ENCODE peak calls at places on chromosomes 5 and 9, in seven cellular contexts. P, H, J, Q, L, Y and I are unnamed samples.

GRCh38 chr5:172641359-172642045 is 439 bp downstream of the NEURL1B start:
- DNase-seq in P (peak), H (no peak), J (no peak), Q (no peak), L (peak), Y (no peak), I (no peak)

GRCh38 chr5:122099060-122099790 is 21.2 kb upstream of the LOX start:
- DNase-seq in P (no peak), H (peak), J (peak), Q (peak), L (no peak), Y (no peak), I (peak)

GRCh38 chr9:70403618-70404025 is 10.8 kb downstream of the KLF9 start:
- DNase-seq in P (no peak), H (no peak), J (no peak), Q (peak), L (no peak), Y (no peak), I (no peak)

GRCh38 chr5:172723508-172723907 is 47.5 kb downstream of the DUSP1 start:
- DNase-seq in P (no peak), H (no peak), J (no peak), Q (no peak), L (no peak), Y (no peak), I (no peak)

GRCh38 chr9:72292184-72292787 is 72.7 kb downstream of the ZFAND5 start:
- DNase-seq in P (no peak), H (no peak), J (peak), Q (peak), L (no peak), Y (no peak), I (no peak)

GRCh38 chr5:59079622-59080620 is 497.0 kb downstream of the RAB3C start:
- DNase-seq in P (no peak), H (no peak), J (peak), Q (peak), L (no peak), Y (no peak), I (peak)

GRCh38 chr5:172636279-172637050 is 4.6 kb upstream of the NEURL1B start:
- DNase-seq in P (peak), H (no peak), J (no peak), Q (no peak), L (no peak), Y (no peak), I (no peak)

GRCh38 chr9:95085861-95086563 is 231.5 kb downstream of the FANCC start:
- DNase-seq in P (peak), H (no peak), J (no peak), Q (no peak), L (peak), Y (no peak), I (no peak)

GRCh38 chr5:96332535-96333396 is 100.3 kb downstream of the PCSK1 start:
- DNase-seq in P (no peak), H (no peak), J (no peak), Q (no peak), L (peak), Y (no peak), I (no peak)

GRCh38 chr9:90964101-90965020 is 162.7 kb downstream of the SYK start:
- DNase-seq in P (peak), H (peak), J (no peak), Q (no peak), L (no peak), Y (no peak), I (no peak)

GRCh38 chr5:35031276-35031675 is 16.5 kb downstream of the AGXT2 start:
- DNase-seq in P (no peak), H (no peak), J (peak), Q (peak), L (no peak), Y (no peak), I (peak)

GRCh38 chr5:150053231-150053626 is 33.1 kb downstream of the CSF1R start:
- DNase-seq in P (no peak), H (no peak), J (peak), Q (peak), L (no peak), Y (no peak), I (no peak)

GRCh38 chr5:174556756-174557155 is 167.6 kb upstream of the MSX2 start:
- DNase-seq in P (no peak), H (no peak), J (no peak), Q (no peak), L (no peak), Y (no peak), I (no peak)

GRCh38 chr9:18969095-18969494 is 63.9 kb downstream of the SAXO1 start:
- DNase-seq in P (no peak), H (no peak), J (no peak), Q (no peak), L (no peak), Y (no peak), I (no peak)

GRCh38 chr9:75775966-75776691 is 114.3 kb upstream of the PCSK5 start:
- DNase-seq in P (no peak), H (no peak), J (no peak), Q (no peak), L (no peak), Y (no peak), I (no peak)